ENCODE peak calls at places on chromosomes 4 and X, in four cellular contexts. V is H9, B is left ventricle myocardium inferior, X is OCI-LY7. O is an unnamed sample.

GRCh38 chrX:130592204-130592603 is 190.4 kb downstream of the RBMX2 start:
- DNase-seq in B (no peak), X (no peak), V (no peak), O (no peak)

GRCh38 chrX:153487590-153488071 is 7.1 kb upstream of the BGN start:
- DNase-seq in B (peak; percentile 41), X (no peak), V (no peak), O (no peak)

GRCh38 chrX:142828129-142828528 is 197.6 kb upstream of the SPANXN4 start:
- DNase-seq in B (no peak), X (no peak), V (no peak), O (no peak)

GRCh38 chr4:6258741-6259140 is 10.9 kb upstream of the WFS1 start:
- DNase-seq in V (no peak), X (peak; percentile 61), B (no peak), O (no peak)

GRCh38 chr4:128384091-128384520 is 96.5 kb upstream of the PGRMC2 start:
- DNase-seq in X (no peak), B (no peak), V (no peak), O (no peak)

GRCh38 chr4:182711211-182711610 is 206.0 kb downstream of the DCTD start:
- DNase-seq in V (no peak), X (no peak), B (no peak), O (no peak)

GRCh38 chrX:2819345-2820130 is 9.2 kb upstream of the GYG2 start:
- DNase-seq in X (peak; percentile 23), B (no peak), V (no peak), O (no peak)

GRCh38 chr4:62709618-62710252 is 1509.6 kb downstream of the ADGRL3 start:
- DNase-seq in B (no peak), V (no peak), X (peak; percentile 15), O (no peak)

GRCh38 chr4:104417483-104417882 is 77.2 kb downstream of the CXXC4 start:
- DNase-seq in B (no peak), V (no peak), X (no peak), O (no peak)

GRCh38 chr4:20418865-20419451 is 167.3 kb downstream of the SLIT2 start:
- DNase-seq in X (peak; percentile 67), B (no peak), V (no peak), O (no peak)

GRCh38 chrX:150929058-150929457 is 30.6 kb upstream of the CD99L2 start:
- DNase-seq in B (no peak), X (no peak), V (no peak), O (no peak)

GRCh38 chr4:148097811-148098210 is 344.4 kb downstream of the NR3C2 start:
- DNase-seq in B (no peak), X (no peak), V (no peak), O (no peak)

GRCh38 chr4:76606662-76607265 is 171.7 kb downstream of the SHROOM3 start:
- DNase-seq in V (no peak), X (no peak), B (no peak), O (no peak)

GRCh38 chr4:41428205-41428940 is 109.6 kb upstream of the LIMCH1 start:
- DNase-seq in B (no peak), X (no peak), V (no peak), O (no peak)

GRCh38 chr4:25161599-25161960 is 1.3 kb upstream of the SEPSECS start:
- DNase-seq in X (peak; percentile 39), B (no peak), V (no peak), O (no peak)

GRCh38 chr4:8607603-8608481 is 15.3 kb downstream of the CPZ start:
- DNase-seq in V (peak; percentile 82), X (peak; percentile 34), B (no peak), O (no peak)

GRCh38 chrX:572490-573124 is 58.0 kb upstream of the SHOX start:
- DNase-seq in B (no peak), X (no peak), V (no peak), O (no peak)

GRCh38 chrX:88735835-88736234 is 11.2 kb upstream of the CPXCR1 start:
- DNase-seq in V (no peak), X (no peak), B (no peak), O (no peak)

GRCh38 chr4:127498366-127498765 is 134.4 kb upstream of the INTU start:
- DNase-seq in V (no peak), B (no peak), X (no peak), O (no peak)

GRCh38 chrX:101357166-101357795 is 8.7 kb upstream of the TIMM8A start:
- DNase-seq in X (peak; percentile 49), B (no peak), V (no peak), O (no peak)

GRCh38 chrX:31497086-31497485 is 425.2 kb upstream of the FTHL17 start:
- DNase-seq in V (no peak), B (no peak), X (no peak), O (no peak)

GRCh38 chr4:108029321-108029720 is 39.6 kb downstream of the HADH start:
- DNase-seq in V (no peak), B (no peak), X (peak; percentile 43), O (no peak)

GRCh38 chr4:170009291-170009690 is 16.9 kb downstream of the MFAP3L start:
- DNase-seq in X (no peak), V (no peak), B (no peak), O (no peak)

GRCh38 chr4:71553605-71554004 is 214.8 kb downstream of the SLC4A4 start:
- DNase-seq in X (peak; percentile 8), B (no peak), V (no peak), O (no peak)

GRCh38 chr4:83852085-83852451 is 316.2 kb downstream of the GPAT3 start:
- DNase-seq in V (no peak), X (no peak), B (no peak), O (no peak)

GRCh38 chrX:17968367-17968766 is 107.3 kb upstream of the RAI2 start:
- DNase-seq in X (no peak), V (no peak), B (no peak), O (no peak)

GRCh38 chr4:36220776-36221175 is 23.5 kb downstream of the ARAP2 start:
- DNase-seq in B (no peak), X (no peak), V (no peak), O (no peak)

GRCh38 chr4:153267013-153267412 is 62.8 kb downstream of the TRIM2 start:
- DNase-seq in X (no peak), V (no peak), B (no peak), O (no peak)

GRCh38 chrX:72569786-72570185 is 2.9 kb downstream of the HDAC8 start:
- DNase-seq in X (no peak), V (no peak), B (no peak), O (no peak)

GRCh38 chr4:39637572-39638357 is 900 bp downstream of the SMIM14 start:
- DNase-seq in B (peak; percentile 60), V (peak; percentile 62), X (no peak), O (peak; percentile 68)

GRCh38 chr4:82381661-82382284 is 8.0 kb upstream of the HNRNPD start:
- DNase-seq in B (no peak), V (no peak), X (no peak), O (no peak)

GRCh38 chr4:82380344-82380743 is 6.6 kb upstream of the HNRNPD start:
- DNase-seq in X (no peak), V (no peak), B (peak; percentile 74), O (no peak)

GRCh38 chr4:82381235-82381634 is 7.4 kb upstream of the HNRNPD start:
- DNase-seq in V (no peak), X (no peak), B (no peak), O (no peak)

GRCh38 chr4:82380831-82381230 is 7.0 kb upstream of the HNRNPD start:
- DNase-seq in B (no peak), V (no peak), X (no peak), O (no peak)

DNA sequence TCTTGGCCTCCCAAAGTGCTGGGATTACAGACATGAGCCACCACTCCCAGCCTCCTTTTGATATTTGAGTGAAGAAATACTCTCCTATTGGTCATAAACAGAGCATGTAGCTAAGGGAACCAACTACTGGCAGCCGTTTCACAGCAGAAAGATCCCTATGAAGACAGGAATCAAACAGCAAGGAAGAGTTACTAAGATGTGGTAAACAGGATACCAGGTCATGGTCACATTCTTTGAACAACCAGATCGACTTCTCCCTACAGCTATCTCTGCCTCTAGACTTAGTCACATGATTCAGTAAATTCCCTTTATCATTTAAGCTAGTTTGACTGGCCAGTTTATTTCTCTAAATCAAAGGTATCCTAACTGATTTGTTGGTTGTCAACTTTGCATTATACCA is 9.0 kb upstream of the HNRNPD start:
- DNase-seq in V (no peak), X (peak; percentile 24), B (no peak), O (no peak)
- TF ChIP-seq CTCF in V (no peak), X (no peak), B (no peak), O (no peak)

DNA sequence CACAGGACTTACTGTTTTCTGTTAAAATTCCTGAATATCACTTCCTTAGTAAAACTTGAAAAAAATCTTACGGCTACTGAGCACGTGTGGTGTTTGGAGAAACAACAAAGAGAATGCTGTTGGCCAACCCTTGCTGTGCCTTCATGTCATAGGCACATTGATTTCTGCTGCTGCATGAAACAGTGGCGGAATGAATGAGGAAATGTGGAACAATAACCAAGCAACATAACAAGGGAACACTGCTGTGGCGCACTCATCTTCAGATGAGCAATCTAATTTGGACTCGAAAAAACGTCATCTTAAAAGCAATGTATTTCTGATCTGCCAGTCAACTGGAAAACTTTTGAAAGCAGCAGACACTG is 51.5 kb downstream of the PROM1 start:
- DNase-seq in X (no peak), B (no peak), V (no peak), O (no peak)
- H3K4me1 ChIP-seq in X (no peaks in the 10 kb centered on the region), B (peaks cover 30% of the 10 kb centered on the region), V (peaks cover 28% of the 10 kb centered on the region), O (peaks cover 5% of the 10 kb centered on the region)

GRCh38 chrX:53395605-53396298 is 26.7 kb downstream of the SMC1A start:
- DNase-seq in X (no peak), B (no peak), V (no peak), O (no peak)
- TF ChIP-seq CTCF in X (no peak), B (no peak), V (no peak), O (no peak)

GRCh38 chrX:19746919-19747671 is 140.3 kb downstream of the SH3KBP1 start:
- DNase-seq in B (no peak), V (no peak), X (no peak), O (no peak)
- H3K4me1 ChIP-seq in B (peaks cover 5% of the 10 kb centered on the region), V (no peaks in the 10 kb centered on the region), X (peaks cover 89% of the 10 kb centered on the region), O (no peaks in the 10 kb centered on the region)